ENCODE peak calls at places on chromosomes 16 and 17, in nine cellular contexts. C is amniotic stem cell; B is EL; F is aorta; U is activated CD4-positive, alpha-beta T cell treated with anti-CD3 and anti-CD28 coated beads, Interleukin-2, amount 10 ng/mL, durations not matched to agents 7 days and 5 days; V is Caco-2; N is T follicular helper cell; M is GM06990; D is NCI-H2171 treated with DMSO at 0.1 percent for 48 hours. Z is an unnamed sample.

GRCh38 chr17:59723607-59724006 is 16.2 kb downstream of the VMP1 start:
- DNase-seq in C (no peak), B (no peak), F (no peak), U (no peak), V (no peak), N (no peak), M (no peak), D (no peak), Z (peak)

GRCh38 chr16:7736138-7736537 is 403.5 kb downstream of the RBFOX1 start:
- DNase-seq in C (no peak), B (no peak), F (no peak), U (no peak), V (no peak), N (no peak), M (no peak), D (no peak), Z (no peak)

GRCh38 chr17:1007310-1008007 is 10.5 kb downstream of the TIMM22 start:
- DNase-seq in C (no peak), B (no peak), F (no peak), U (no peak), V (no peak), N (no peak), M (no peak), D (no peak), Z (no peak)

GRCh38 chr17:37430051-37430591 is 23.4 kb downstream of the TADA2A start:
- DNase-seq in C (no peak), B (peak), F (no peak), U (no peak), V (no peak), N (no peak), M (peak), D (no peak), Z (no peak)

GRCh38 chr16:53098526-53099317 is 43.9 kb downstream of the CHD9 start:
- DNase-seq in C (peak), B (peak), F (peak), U (peak), V (peak), N (no peak), M (peak), D (peak), Z (peak)

GRCh38 chr17:13601317-13601775 is 383 bp downstream of the HS3ST3A1 start:
- DNase-seq in C (no peak), B (no peak), F (no peak), U (no peak), V (no peak), N (no peak), M (no peak), D (no peak), Z (no peak)

GRCh38 chr17:61403846-61404701 is 4.4 kb downstream of the TBX2 start:
- DNase-seq in C (no peak), B (no peak), F (peak), U (no peak), V (no peak), N (no peak), M (no peak), D (peak), Z (no peak)

GRCh38 chr16:85412911-85413520 is 200.1 kb upstream of the GSE1 start:
- DNase-seq in C (no peak), B (no peak), F (peak), U (peak), V (peak), N (no peak), M (no peak), D (no peak), Z (no peak)

GRCh38 chr16:68548947-68549346 is 9.9 kb downstream of the ZFP90 start:
- DNase-seq in C (no peak), B (no peak), F (no peak), U (peak), V (no peak), N (no peak), M (no peak), D (no peak), Z (no peak)

GRCh38 chr16:89319883-89320716 is 102.6 kb downstream of the ZNF778 start:
- DNase-seq in C (peak), B (peak), F (peak), U (no peak), V (peak), N (no peak), M (peak), D (no peak), Z (peak)

GRCh38 chr16:21628772-21629171 is 23.6 kb downstream of the IGSF6 start:
- DNase-seq in C (no peak), B (peak), F (no peak), U (no peak), V (no peak), N (no peak), M (no peak), D (no peak), Z (no peak)

GRCh38 chr16:72501739-72502653 is 330.0 kb upstream of the PMFBP1 start:
- DNase-seq in C (peak), B (peak), F (no peak), U (peak), V (peak), N (peak), M (peak), D (peak), Z (peak)

GRCh38 chr17:82372591-82373452 is 1.3 kb downstream of the UTS2R start:
- DNase-seq in C (no peak), B (no peak), F (no peak), U (no peak), V (no peak), N (no peak), M (no peak), D (no peak), Z (no peak)

GRCh38 chr16:67933805-67934204 is 2.1 kb upstream of the CTRL start:
- DNase-seq in C (no peak), B (no peak), F (no peak), U (no peak), V (no peak), N (no peak), M (no peak), D (no peak), Z (no peak)

GRCh38 chr17:4480929-4481898 is 17.5 kb upstream of the SPNS2 start:
- DNase-seq in C (no peak), B (no peak), F (no peak), U (peak), V (no peak), N (no peak), M (no peak), D (peak), Z (no peak)

GRCh38 chr16:81492965-81493754 is 48.6 kb downstream of the CMIP start:
- DNase-seq in C (no peak), B (no peak), F (peak), U (no peak), V (no peak), N (no peak), M (no peak), D (no peak), Z (no peak)

GRCh38 chr17:80621335-80622169 is 76.9 kb downstream of the RPTOR start:
- DNase-seq in C (no peak), B (no peak), F (no peak), U (no peak), V (no peak), N (no peak), M (no peak), D (no peak), Z (no peak)

GRCh38 chr17:27354491-27355081 is 60.7 kb downstream of the WSB1 start:
- DNase-seq in C (no peak), B (no peak), F (peak), U (no peak), V (peak), N (no peak), M (no peak), D (peak), Z (peak)

GRCh38 chr17:4201231-4201630 is 58.2 kb downstream of the CYB5D2 start:
- DNase-seq in C (no peak), B (peak), F (no peak), U (no peak), V (no peak), N (no peak), M (no peak), D (no peak), Z (no peak)

GRCh38 chr17:33667052-33667509 is 374.0 kb upstream of the ASIC2 start:
- DNase-seq in C (no peak), B (no peak), F (no peak), U (peak), V (no peak), N (no peak), M (peak), D (no peak), Z (no peak)

Z was measured in HepG2.